ENCODE peak calls at places on chromosomes 11 and 22, in four cellular contexts. E is H1, B is mesenchymal stem cell, Z is trophoblast cell. K is an unnamed sample.
A peak's percentile ranks its signal among the peaks of the same experiment; 100 is the strongest.

GRCh38 chr11:74466916-74467885 is at the start of gene KCNE3:
- DNase-seq in E (peak; percentile 58), B (peak; percentile 16), Z (peak; percentile 10), K (no peak)

GRCh38 chr11:17743026-17743807 is 8.6 kb downstream of the KCNC1 start:
- DNase-seq in E (no peak), B (no peak), Z (no peak), K (no peak)

GRCh38 chr11:127345819-127346459 is 345.4 kb upstream of the KIRREL3 start:
- DNase-seq in E (peak; percentile 69), B (peak; percentile 10), Z (peak; percentile 70), K (peak; percentile 39)

GRCh38 chr22:17234144-17234623 is 14.9 kb upstream of the ADA2 start:
- DNase-seq in E (peak; percentile 88), B (no peak), Z (peak; percentile 43), K (peak; percentile 59)

GRCh38 chr11:111598546-111598945 is 3.7 kb upstream of the SIK2 start:
- DNase-seq in E (no peak), B (no peak), Z (no peak), K (no peak)

GRCh38 chr11:19910931-19911330 is 198.3 kb downstream of the NAV2 start:
- DNase-seq in E (no peak), B (no peak), Z (no peak), K (no peak)

GRCh38 chr11:103584021-103584420 is 452.4 kb upstream of the DDI1 start:
- DNase-seq in E (no peak), B (no peak), Z (no peak), K (no peak)

GRCh38 chr22:31142285-31142684 is 2.0 kb upstream of the PLA2G3 start:
- DNase-seq in E (no peak), B (no peak), Z (no peak), K (no peak)

GRCh38 chr11:107769189-107769588 is 57.3 kb upstream of the SLN start:
- DNase-seq in E (no peak), B (peak; percentile 77), Z (peak; percentile 78), K (no peak)

GRCh38 chr11:69292221-69292648 is 1.7 kb upstream of the MYEOV start:
- DNase-seq in E (peak; percentile 84), B (no peak), Z (peak; percentile 41), K (peak; percentile 17)

GRCh38 chr11:95360382-95360781 is 129.4 kb upstream of the SESN3 start:
- DNase-seq in E (no peak), B (peak; percentile 29), Z (no peak), K (no peak)

GRCh38 chr11:57798905-57799559 is 37.4 kb downstream of the CTNND1 start:
- DNase-seq in E (no peak), B (peak; percentile 31), Z (peak; percentile 28), K (no peak)

GRCh38 chr11:119835804-119836203 is 106.8 kb upstream of the NECTIN1 start:
- DNase-seq in E (no peak), B (no peak), Z (no peak), K (no peak)

GRCh38 chr22:38316340-38317236 is 645 bp downstream of the CSNK1E start:
- DNase-seq in E (peak; percentile 66), B (peak; percentile 74), Z (peak; percentile 48), K (no peak)

GRCh38 chr22:46906326-46907045 is 144.0 kb downstream of the TBC1D22A start:
- DNase-seq in E (peak; percentile 35), B (no peak), Z (no peak), K (no peak)

GRCh38 chr22:36332623-36333331 is 55.0 kb downstream of the MYH9 start:
- DNase-seq in E (no peak), B (peak; percentile 95), Z (peak; percentile 88), K (no peak)

GRCh38 chr22:42180349-42180842 is 49.8 kb upstream of the CYP2D6 start:
- DNase-seq in E (no peak), B (no peak), Z (no peak), K (no peak)

GRCh38 chr22:30932661-30933060 is 35.9 kb downstream of the MORC2 start:
- DNase-seq in E (no peak), B (no peak), Z (no peak), K (no peak)

GRCh38 chr11:14253437-14253836 is 105.5 kb downstream of the RRAS2 start:
- DNase-seq in E (no peak), B (no peak), Z (no peak), K (no peak)
- H2BK12ac ChIP-seq in E (no peak overlapping the region), B (no peak overlapping the region), Z (no peak overlapping the region), K (no peak overlapping the region)

GRCh38 chr22:20051927-20052308 is 28.1 kb upstream of the DGCR8 start:
- DNase-seq in E (no peak), B (no peak), Z (no peak), K (no peak)

GRCh38 chr22:20054485-20054884 is 25.6 kb upstream of the DGCR8 start:
- DNase-seq in E (no peak), B (no peak), Z (no peak), K (no peak)

GRCh38 chr22:20054034-20054427 is 26.0 kb upstream of the DGCR8 start:
- DNase-seq in E (no peak), B (no peak), Z (no peak), K (no peak)

GRCh38 chr22:20053407-20054033 is 26.5 kb upstream of the DGCR8 start:
- DNase-seq in E (no peak), B (no peak), Z (no peak), K (no peak)

DNA sequence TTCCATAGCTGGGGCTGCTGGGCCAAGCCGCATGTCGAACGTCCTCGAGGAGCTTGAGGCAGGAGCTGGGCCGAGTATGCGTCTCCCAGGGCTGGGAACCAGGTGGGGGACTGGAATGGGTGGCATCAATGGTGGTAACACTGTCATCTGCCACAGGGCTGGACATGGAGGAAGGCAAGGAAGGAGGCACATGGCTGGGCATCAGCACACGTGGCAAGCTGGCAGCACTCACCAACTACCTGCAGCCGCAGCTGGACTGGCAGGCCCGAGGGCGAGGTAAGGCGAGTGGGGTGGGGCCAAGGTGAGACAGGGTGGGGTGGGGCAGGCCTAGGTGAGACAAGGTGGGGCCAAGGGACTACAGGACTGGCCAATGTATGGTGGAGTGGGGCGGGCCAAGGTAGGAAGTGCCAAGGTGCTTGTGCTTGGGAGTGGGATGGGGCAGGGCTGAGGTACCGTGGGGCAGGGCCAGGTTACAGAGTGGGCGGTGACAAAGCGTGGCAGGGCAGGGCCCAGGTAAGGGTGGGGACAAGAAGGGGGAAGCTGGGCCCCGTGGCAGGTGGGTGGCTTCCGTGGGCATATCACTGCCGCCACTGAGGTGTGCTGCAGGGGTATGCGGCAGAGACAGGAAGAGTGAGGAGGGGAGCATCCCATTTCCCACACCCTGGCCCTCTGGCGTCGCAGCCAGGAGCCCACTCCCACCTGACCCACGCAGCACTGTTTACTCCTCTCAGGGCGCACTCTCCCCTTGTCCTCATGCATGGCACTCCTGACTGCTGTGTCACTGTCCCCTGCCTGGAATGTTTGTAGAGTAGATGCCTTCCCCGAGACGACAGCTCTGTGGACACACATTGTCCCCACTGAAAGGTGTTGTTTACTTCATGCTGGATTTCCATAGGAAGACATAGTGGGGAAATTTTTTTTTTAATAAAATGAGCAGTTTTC is 27.5 kb upstream of the DGCR8 start:
- DNase-seq in E (no peak), B (no peak), Z (no peak), K (no peak)
- H3K36me3 ChIP-seq in E (no peaks in the 10 kb centered on the region), B (peaks cover 71% of the 10 kb centered on the region), Z (peaks cover 46% of the 10 kb centered on the region), K (no peaks in the 10 kb centered on the region)

DNA sequence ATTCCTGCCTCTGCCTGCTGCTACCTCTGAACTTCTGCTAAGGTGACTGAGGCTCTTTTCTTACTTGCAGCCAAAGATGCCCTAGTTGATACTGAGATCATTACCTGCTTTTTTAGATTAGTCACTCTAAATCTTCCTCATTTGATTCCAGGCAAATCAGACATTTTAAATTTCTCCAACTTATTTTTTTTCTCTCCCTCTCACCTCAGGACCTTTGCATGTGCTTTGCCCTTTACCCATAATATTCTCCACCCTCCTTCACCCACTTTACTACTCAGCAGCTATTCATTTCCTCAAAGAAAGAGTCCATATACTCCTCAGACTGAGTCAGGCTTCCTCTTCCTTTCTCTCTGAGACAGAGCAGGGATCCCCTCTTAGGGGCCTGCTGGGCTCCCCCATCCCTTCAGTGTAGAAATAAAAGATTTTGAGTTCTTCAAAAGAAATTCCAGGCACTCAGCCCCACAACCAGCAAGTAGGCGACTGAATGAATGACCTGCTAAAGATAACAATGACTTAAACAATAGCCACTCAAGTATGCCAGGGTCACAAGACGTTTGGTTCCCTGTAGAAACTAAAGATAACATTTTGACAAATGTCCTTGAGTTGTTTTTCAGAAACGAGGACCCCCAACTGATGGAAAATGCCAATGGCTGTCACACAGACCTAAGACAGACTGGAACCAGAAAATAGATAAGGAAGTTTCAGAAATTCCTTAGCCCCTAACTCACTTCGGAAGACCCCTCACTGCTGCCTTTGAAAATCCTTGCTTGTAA is 104.2 kb downstream of the MTNR1B start:
- DNase-seq in E (no peak), B (no peak), Z (no peak), K (no peak)
- H2BK12ac ChIP-seq in E (peak overlapping the region; percentile 99), B (no peak overlapping the region), Z (no peak overlapping the region), K (no peak overlapping the region)

DNA sequence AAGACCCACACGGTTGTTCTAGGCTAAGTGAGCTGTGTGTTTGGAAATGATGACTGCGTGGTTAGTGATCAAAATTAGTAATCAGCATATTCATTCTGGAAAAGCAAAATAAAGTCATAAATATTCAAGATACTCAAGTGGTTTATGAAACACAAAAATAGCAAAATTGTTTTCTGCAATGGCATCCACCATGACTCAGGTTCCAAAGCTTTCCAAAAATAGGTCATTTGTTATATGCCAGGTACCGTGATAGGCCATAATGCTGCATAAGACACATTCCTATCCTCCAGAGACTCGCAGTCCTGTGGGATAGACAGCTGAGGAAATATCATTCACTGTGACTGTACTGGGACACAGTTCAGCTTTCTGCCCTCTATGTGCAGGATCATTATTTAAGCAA is 2.4 kb upstream of the ATL3 start:
- DNase-seq in E (no peak), B (no peak), Z (peak; percentile 64), K (no peak)
- H3K36me3 ChIP-seq in E (no peaks in the 10 kb centered on the region), B (peaks cover 3% of the 10 kb centered on the region), Z (no peaks in the 10 kb centered on the region), K (no peaks in the 10 kb centered on the region)

DNA sequence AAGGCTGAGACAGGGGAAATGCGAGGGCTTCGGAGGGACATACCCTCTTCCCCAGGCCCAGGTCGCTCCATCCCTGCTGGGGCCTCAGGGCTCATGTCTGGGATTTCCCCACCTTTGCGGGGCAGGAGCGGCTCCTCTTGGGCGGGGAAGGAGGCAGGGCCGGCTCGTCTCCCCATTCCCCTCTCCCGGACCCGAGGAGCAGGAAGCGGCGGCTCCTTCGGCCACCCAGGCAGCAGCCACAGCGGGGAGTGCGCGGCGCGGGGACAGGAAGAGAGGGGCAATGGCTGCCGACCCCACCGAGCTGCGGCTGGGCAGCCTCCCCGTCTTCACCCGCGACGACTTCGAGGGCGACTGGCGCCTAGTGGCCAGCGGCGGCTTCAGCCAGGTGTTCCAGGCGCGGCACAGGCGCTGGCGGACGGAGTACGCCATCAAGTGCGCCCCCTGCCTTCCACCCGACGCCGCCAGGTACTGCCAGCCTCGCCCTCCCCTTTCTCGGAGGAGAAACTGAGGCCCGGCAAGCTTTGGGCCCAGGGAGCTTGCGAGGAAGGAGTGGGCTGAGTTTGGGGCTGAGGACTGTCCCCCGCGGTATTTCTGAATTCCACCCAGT is at the start of gene ANKK1:
- DNase-seq in E (peak; percentile 86), B (no peak), Z (peak; percentile 39), K (peak; percentile 29)
- H2BK12ac ChIP-seq in E (no peak within 1 kb of the TSS), B (peak within 1 kb of the TSS; percentile 56), Z (peak within 1 kb of the TSS; percentile 76), K (no peak within 1 kb of the TSS)

GRCh38 chr11:72710278-72710677 is 36.1 kb upstream of the PDE2A start:
- DNase-seq in E (no peak), B (no peak), Z (no peak), K (no peak)
- H3K36me3 ChIP-seq in E (no peaks in the 10 kb centered on the region), B (peaks cover 66% of the 10 kb centered on the region), Z (peaks cover 18% of the 10 kb centered on the region), K (peaks cover 2% of the 10 kb centered on the region)

K was measured in neuronal stem cell.